ENCODE peak calls at places on chromosomes 13 and 19, in eight cellular contexts. L, Y, O, U, C, J, M and A are unnamed samples.
A peak's percentile ranks its signal among the peaks of the same experiment; 100 is the strongest.

GRCh38 chr13:34698953-34699352 is 243.1 kb upstream of the NBEA start:
- DNase-seq in U (no peak), L (no peak), C (no peak), O (no peak), M (no peak), J (no peak), Y (no peak), A (peak; percentile 24)

GRCh38 chr13:101474419-101474957 is 22.0 kb downstream of the ITGBL1 start:
- DNase-seq in U (peak; percentile 13), M (no peak), O (no peak), L (peak; percentile 75), Y (peak; percentile 73), C (no peak), J (no peak), A (no peak)

GRCh38 chr13:37648604-37649003 is 50.0 kb upstream of the POSTN start:
- DNase-seq in M (no peak), Y (no peak), U (no peak), O (no peak), C (no peak), J (no peak), L (no peak), A (peak; percentile 32)

GRCh38 chr19:50416034-50416814 is 2.5 kb upstream of the SPIB start:
- DNase-seq in O (no peak), J (no peak), C (no peak), L (no peak), Y (no peak), M (no peak), U (no peak), A (no peak)

GRCh38 chr19:55063492-55063843 is 520 bp upstream of the RDH13 start:
- DNase-seq in J (no peak), C (no peak), M (no peak), U (no peak), Y (no peak), L (no peak), O (no peak), A (no peak)

GRCh38 chr19:7509625-7510024 is 6.3 kb upstream of the ZNF358 start:
- DNase-seq in L (no peak), O (no peak), J (peak; percentile 42), M (no peak), U (no peak), C (no peak), Y (no peak), A (no peak)

GRCh38 chr19:47228168-47228936 is 2.6 kb downstream of the BBC3 start:
- DNase-seq in U (no peak), M (peak; percentile 77), Y (no peak), O (no peak), L (peak; percentile 76), C (peak; percentile 78), J (peak; percentile 80), A (peak; percentile 34)

GRCh38 chr13:105345116-105345515 is 1190.3 kb downstream of the EFNB2 start:
- DNase-seq in J (no peak), Y (no peak), U (no peak), L (no peak), C (no peak), O (no peak), M (no peak), A (no peak)

GRCh38 chr19:58368561-58369360 is 6.2 kb upstream of the ZNF497 start:
- DNase-seq in Y (no peak), L (no peak), M (no peak), C (no peak), U (no peak), J (no peak), O (no peak), A (no peak)

GRCh38 chr13:83449666-83450395 is 432.4 kb downstream of the SLITRK1 start:
- DNase-seq in O (no peak), U (peak; percentile 10), C (no peak), L (no peak), M (no peak), Y (no peak), J (peak; percentile 46), A (no peak)

GRCh38 chr19:40398417-40399056 is 8.6 kb upstream of the HIPK4 start:
- DNase-seq in C (peak; percentile 71), L (no peak), O (peak; percentile 64), J (no peak), M (peak; percentile 63), Y (no peak), U (no peak), A (peak; percentile 45)

GRCh38 chr13:38334845-38335244 is 14.8 kb upstream of the UFM1 start:
- DNase-seq in C (no peak), Y (no peak), U (no peak), J (no peak), L (no peak), M (no peak), O (no peak), A (no peak)

GRCh38 chr19:12628040-12629022 is 17.6 kb downstream of the ZNF791 start:
- DNase-seq in M (no peak), L (no peak), C (no peak), J (no peak), Y (no peak), O (no peak), U (no peak), A (no peak)

GRCh38 chr19:49157445-49158224 is at the start of gene TRPM4:
- DNase-seq in Y (no peak), L (peak; percentile 95), U (peak; percentile 93), O (peak; percentile 61), J (peak; percentile 80), M (peak; percentile 52), C (peak; percentile 77), A (peak; percentile 95)

GRCh38 chr13:30647824-30648521 is 30.3 kb downstream of the USPL1 start:
- DNase-seq in O (no peak), M (no peak), J (no peak), L (no peak), U (no peak), C (no peak), Y (no peak), A (no peak)

GRCh38 chr19:47757617-47758432 is 12.5 kb downstream of the NOP53 start:
- DNase-seq in U (no peak), C (no peak), O (no peak), L (no peak), J (no peak), M (no peak), Y (no peak), A (no peak)